ENCODE peak calls at places on chromosomes 5 and 9, in five cellular contexts. B is pancreas, Z is GM12878, Q is foreskin keratinocyte, C is breast epithelium. S is an unnamed sample. For H3K4me1 and H3K27me3, the result is how much of the 10 kb centered on the place peaks cover.

GRCh38 chr9:129415031-129415953 is 205.6 kb downstream of the C9orf50 start:
- DNase-seq in B (no peak), Z (no peak), C (no peak), Q (no peak), S (no peak)

GRCh38 chr9:127380479-127380878 is 16.5 kb upstream of the SLC2A8 start:
- DNase-seq in C (no peak), Z (no peak), B (no peak), Q (no peak), S (no peak)

GRCh38 chr5:107331882-107332281 is 338.9 kb downstream of the EFNA5 start:
- DNase-seq in C (no peak), Q (no peak), B (no peak), Z (no peak), S (no peak)

GRCh38 chr9:133514475-133515239 is 10.1 kb downstream of the MYMK start:
- DNase-seq in C (no peak), B (no peak), Z (no peak), Q (no peak), S (no peak)

GRCh38 chr9:4228606-4229005 is 71.3 kb downstream of the GLIS3 start:
- DNase-seq in B (no peak), Z (no peak), Q (no peak), C (no peak), S (no peak)

GRCh38 chr9:84669293-84670105 is at the start of gene NTRK2:
- DNase-seq in Q (peak), Z (no peak), B (peak), C (no peak), S (peak)

GRCh38 chr5:40437452-40437861 is 242.3 kb upstream of the PTGER4 start:
- DNase-seq in Q (peak), B (no peak), C (no peak), Z (no peak), S (no peak)

GRCh38 chr5:57174850-57175525 is 1.1 kb downstream of the GPBP1 start:
- DNase-seq in Q (no peak), C (no peak), Z (no peak), B (no peak), S (no peak)

GRCh38 chr9:128091571-128091970 is 23.5 kb downstream of the SLC25A25 start:
- DNase-seq in Z (no peak), C (no peak), Q (no peak), B (no peak), S (no peak)

GRCh38 chr9:109138421-109138820 is 18.7 kb upstream of the TMEM245 start:
- DNase-seq in B (no peak), C (no peak), Z (no peak), Q (no peak), S (no peak)

GRCh38 chr5:14471557-14471956 is 110.0 kb upstream of the OTULINL start:
- DNase-seq in Q (no peak), B (no peak), C (no peak), Z (no peak), S (no peak)

GRCh38 chr9:138114501-138115245 is 237.1 kb downstream of the CACNA1B start:
- DNase-seq in B (no peak), C (no peak), Z (no peak), Q (no peak), S (peak)

GRCh38 chr9:110426052-110426709 is 88.5 kb upstream of the TXNDC8 start:
- DNase-seq in Q (no peak), B (no peak), Z (no peak), C (no peak), S (no peak)

GRCh38 chr9:129494113-129494789 is 126.7 kb downstream of the C9orf50 start:
- DNase-seq in B (peak), C (peak), Z (no peak), Q (no peak), S (no peak)

GRCh38 chr5:164277720-164278119 is 772.3 kb downstream of the MAT2B start:
- DNase-seq in Z (no peak), Q (no peak), C (no peak), B (no peak), S (no peak)

GRCh38 chr5:174402224-174402812 is 322.1 kb upstream of the MSX2 start:
- DNase-seq in B (no peak), Z (no peak), Q (no peak), C (no peak), S (no peak)

GRCh38 chr5:154141686-154142300 is 48.7 kb upstream of the GALNT10 start:
- DNase-seq in C (no peak), Q (no peak), Z (no peak), B (no peak), S (no peak)

GRCh38 chr9:127963359-127964064 is 17.3 kb downstream of the EEIG1 start:
- DNase-seq in B (no peak), Q (no peak), Z (no peak), C (no peak), S (no peak)

GRCh38 chr5:38831909-38832308 is 13.9 kb upstream of the OSMR start:
- DNase-seq in B (no peak), C (no peak), Z (no peak), Q (no peak), S (no peak)

GRCh38 chr5:110159202-110159601 is 469.5 kb downstream of the MAN2A1 start:
- DNase-seq in C (no peak), Q (peak), B (no peak), Z (no peak), S (no peak)

GRCh38 chr5:108560581-108560980 is 178.7 kb upstream of the FBXL17 start:
- DNase-seq in Z (no peak), B (no peak), Q (no peak), C (no peak), S (peak)

GRCh38 chr5:1392261-1392660 is 47.4 kb upstream of the CLPTM1L start:
- DNase-seq in B (no peak), C (no peak), Q (no peak), Z (no peak), S (no peak)

GRCh38 chr9:133979921-133980863 is 11.9 kb downstream of the VAV2 start:
- DNase-seq in B (peak), C (no peak), Q (no peak), Z (no peak), S (no peak)

GRCh38 chr5:137158691-137159090 is 340.4 kb downstream of the SPOCK1 start:
- DNase-seq in B (no peak), Q (no peak), C (no peak), Z (no peak), S (no peak)

GRCh38 chr5:147558826-147559225 is 49.0 kb upstream of the DPYSL3 start:
- DNase-seq in Q (no peak), B (no peak), C (no peak), Z (no peak), S (no peak)

GRCh38 chr9:130343445-130343918 is 77.9 kb downstream of the HMCN2 start:
- DNase-seq in B (no peak), C (no peak), Z (no peak), Q (no peak), S (no peak)

GRCh38 chr5:168477060-168477459 is 9.2 kb upstream of the RARS1 start:
- DNase-seq in B (no peak), Z (no peak), C (no peak), Q (no peak), S (no peak)

GRCh38 chr9:119003882-119004617 is 365.2 kb downstream of the BRINP1 start:
- DNase-seq in C (no peak), B (no peak), Z (no peak), Q (no peak), S (no peak)

GRCh38 chr9:78296208-78296892 is 575 bp upstream of the PSAT1 start:
- DNase-seq in Z (no peak), Q (no peak), C (no peak), B (peak), S (no peak)

GRCh38 chr5:34930527-34930844 is 1.1 kb downstream of the DNAJC21 start:
- DNase-seq in Z (no peak), C (no peak), B (no peak), Q (no peak), S (no peak)

GRCh38 chr5:118042076-118042475 is 946.3 kb downstream of the DTWD2 start:
- DNase-seq in B (no peak), Z (no peak), C (no peak), Q (no peak), S (no peak)

GRCh38 chr5:151017897-151018296 is 2.5 kb upstream of the GPX3 start:
- DNase-seq in C (no peak), B (no peak), Q (no peak), Z (no peak), S (no peak)
- H3K4me1 ChIP-seq in C (under half), B (under half), Q (under half), Z (under half), S (under half)

GRCh38 chr5:159094745-159095144 is 5.0 kb downstream of the EBF1 start:
- DNase-seq in C (no peak), Z (no peak), B (no peak), Q (no peak), S (peak)
- H3K27me3 ChIP-seq in C (under half), Z (under half), B (under half), Q (half or more), S (under half)

DNA sequence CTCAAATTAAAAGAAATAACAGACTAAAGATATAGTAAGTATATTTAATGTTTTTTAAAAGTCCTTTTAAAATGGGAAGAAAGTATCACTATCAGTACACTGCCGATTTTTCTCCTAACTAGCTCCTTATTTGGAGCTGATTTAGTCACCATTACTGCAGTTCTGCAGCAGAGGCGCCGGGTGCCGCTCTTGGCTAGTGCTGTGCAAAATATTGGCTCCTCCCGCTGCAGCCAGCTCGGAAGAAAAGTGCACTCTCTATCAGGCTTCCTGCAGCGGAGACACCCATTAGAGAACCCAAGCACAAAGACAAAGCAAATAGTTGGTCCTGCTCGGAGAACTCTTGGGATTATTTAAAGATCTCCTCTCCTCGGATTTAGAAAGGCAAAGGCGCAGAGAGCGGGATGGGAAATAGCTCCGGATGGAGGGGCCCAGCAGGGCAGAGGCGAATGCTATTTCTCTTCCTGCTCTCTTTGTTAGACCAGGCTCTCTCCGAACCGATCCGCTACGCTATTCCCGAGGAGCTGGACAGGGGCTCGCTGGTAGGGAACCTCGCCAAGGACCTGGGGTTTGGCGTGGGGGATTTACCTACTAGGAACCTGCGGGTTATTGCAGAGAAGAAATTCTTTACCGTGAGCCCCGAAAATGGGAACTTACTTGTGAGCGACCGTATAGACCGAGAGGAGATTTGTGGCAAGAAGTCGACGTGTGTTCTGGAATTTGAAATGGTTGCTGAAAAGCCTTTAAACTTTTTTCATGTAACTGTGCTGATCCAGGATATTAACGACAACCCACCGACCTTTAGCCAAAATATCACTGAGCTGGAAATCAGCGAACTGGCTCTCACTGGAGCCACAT is at the start of gene PCDHGB3:
- DNase-seq in Z (no peak), C (no peak), Q (peak), B (no peak), S (no peak)
- H3K4me1 ChIP-seq in Z (under half), C (under half), Q (under half), B (under half), S (under half)

GRCh38 chr9:124441291-124441690 is 9.0 kb upstream of the ADGRD2 start:
- DNase-seq in Q (no peak), C (no peak), B (no peak), Z (no peak), S (no peak)
- H3K27me3 ChIP-seq in Q (under half), C (under half), B (under half), Z (under half), S (under half)

GRCh38 chr5:116652196-116652729 is 77.6 kb upstream of the SEMA6A start:
- DNase-seq in C (no peak), Z (peak), B (peak), Q (peak), S (no peak)
- H3K4me1 ChIP-seq in C (under half), Z (under half), B (under half), Q (under half), S (under half)